ENCODE peak calls at places on chromosome X, in seven cellular contexts. One of them, this sample, is unnamed.

GRCh38 chrX:110733166-110733565 is 62.5 kb downstream of the CHRDL1 start:
- DNase-seq in retina: no peak
- DNase-seq in ovary: no peak
- DNase-seq in astrocyte of the hippocampus: no peak
- DNase-seq in cerebellar cortex: no peak
- DNase-seq in SJCRH30: no peak
- DNase-seq in stimulated activated naive CD4-positive, alpha-beta T cell: no peak
- DNase-seq in this sample: peak; percentile 3

GRCh38 chrX:18674417-18674787 is 2.5 kb upstream of the RS1 start:
- DNase-seq in ovary: peak; percentile 39
- DNase-seq in SJCRH30: peak; percentile 42
- DNase-seq in stimulated activated naive CD4-positive, alpha-beta T cell: no peak
- DNase-seq in retina: no peak
- DNase-seq in cerebellar cortex: no peak
- DNase-seq in astrocyte of the hippocampus: peak; percentile 18
- DNase-seq in this sample: no peak

GRCh38 chrX:9612146-9612505 is 147.3 kb downstream of the TBL1X start:
- DNase-seq in ovary: no peak
- DNase-seq in cerebellar cortex: peak; percentile 40
- DNase-seq in astrocyte of the hippocampus: no peak
- DNase-seq in stimulated activated naive CD4-positive, alpha-beta T cell: no peak
- DNase-seq in SJCRH30: peak; percentile 30
- DNase-seq in retina: no peak
- DNase-seq in this sample: no peak

GRCh38 chrX:117335209-117335608 is 781.4 kb downstream of the KLHL13 start:
- DNase-seq in cerebellar cortex: no peak
- DNase-seq in SJCRH30: no peak
- DNase-seq in stimulated activated naive CD4-positive, alpha-beta T cell: no peak
- DNase-seq in astrocyte of the hippocampus: no peak
- DNase-seq in retina: no peak
- DNase-seq in ovary: no peak
- DNase-seq in this sample: no peak

GRCh38 chrX:11724122-11725017 is 33.7 kb upstream of the MSL3 start:
- DNase-seq in SJCRH30: peak; percentile 21
- DNase-seq in stimulated activated naive CD4-positive, alpha-beta T cell: no peak
- DNase-seq in astrocyte of the hippocampus: peak; percentile 48
- DNase-seq in cerebellar cortex: peak; percentile 11
- DNase-seq in ovary: no peak
- DNase-seq in retina: peak; percentile 21
- DNase-seq in this sample: peak; percentile 49

GRCh38 chrX:103666202-103667107 is 20.0 kb downstream of the MORF4L2 start:
- DNase-seq in retina: no peak
- DNase-seq in astrocyte of the hippocampus: no peak
- DNase-seq in SJCRH30: no peak
- DNase-seq in stimulated activated naive CD4-positive, alpha-beta T cell: no peak
- DNase-seq in cerebellar cortex: no peak
- DNase-seq in ovary: no peak
- DNase-seq in this sample: no peak

GRCh38 chrX:71640002-71640401 is 21.7 kb upstream of the CXCR3 start:
- DNase-seq in cerebellar cortex: no peak
- DNase-seq in stimulated activated naive CD4-positive, alpha-beta T cell: no peak
- DNase-seq in retina: no peak
- DNase-seq in astrocyte of the hippocampus: no peak
- DNase-seq in SJCRH30: no peak
- DNase-seq in ovary: no peak
- DNase-seq in this sample: no peak

GRCh38 chrX:123964155-123964554 is 2.6 kb downstream of the STAG2 start:
- DNase-seq in astrocyte of the hippocampus: peak; percentile 16
- DNase-seq in SJCRH30: no peak
- DNase-seq in cerebellar cortex: no peak
- DNase-seq in retina: no peak
- DNase-seq in ovary: no peak
- DNase-seq in stimulated activated naive CD4-positive, alpha-beta T cell: no peak
- DNase-seq in this sample: no peak

GRCh38 chrX:7120578-7121219 is 26.8 kb upstream of the STS start:
- DNase-seq in ovary: no peak
- DNase-seq in stimulated activated naive CD4-positive, alpha-beta T cell: no peak
- DNase-seq in retina: no peak
- DNase-seq in SJCRH30: no peak
- DNase-seq in astrocyte of the hippocampus: peak; percentile 39
- DNase-seq in cerebellar cortex: no peak
- DNase-seq in this sample: no peak

GRCh38 chrX:40772290-40772689 is 36.9 kb upstream of the MED14 start:
- DNase-seq in SJCRH30: no peak
- DNase-seq in cerebellar cortex: no peak
- DNase-seq in ovary: no peak
- DNase-seq in stimulated activated naive CD4-positive, alpha-beta T cell: no peak
- DNase-seq in astrocyte of the hippocampus: peak; percentile 17
- DNase-seq in retina: no peak
- DNase-seq in this sample: no peak

GRCh38 chrX:40173662-40174593 is 76.2 kb upstream of the BCOR start:
- DNase-seq in stimulated activated naive CD4-positive, alpha-beta T cell: no peak
- DNase-seq in astrocyte of the hippocampus: peak; percentile 52
- DNase-seq in ovary: peak; percentile 65
- DNase-seq in cerebellar cortex: peak; percentile 42
- DNase-seq in SJCRH30: peak; percentile 50
- DNase-seq in retina: peak; percentile 64
- DNase-seq in this sample: no peak

GRCh38 chrX:19535481-19535880 is 20.2 kb upstream of the MAP3K15 start:
- DNase-seq in astrocyte of the hippocampus: no peak
- DNase-seq in retina: no peak
- DNase-seq in stimulated activated naive CD4-positive, alpha-beta T cell: no peak
- DNase-seq in cerebellar cortex: no peak
- DNase-seq in ovary: no peak
- DNase-seq in SJCRH30: peak; percentile 36
- DNase-seq in this sample: peak; percentile 33

GRCh38 chrX:102651968-102652744 is 873 bp downstream of the GPRASP1 start:
- DNase-seq in cerebellar cortex: peak; percentile 75
- DNase-seq in SJCRH30: no peak
- DNase-seq in ovary: peak; percentile 71
- DNase-seq in retina: peak; percentile 57
- DNase-seq in stimulated activated naive CD4-positive, alpha-beta T cell: peak; percentile 73
- DNase-seq in astrocyte of the hippocampus: peak; percentile 30
- DNase-seq in this sample: no peak

GRCh38 chrX:154804564-154804956 is 725 bp downstream of the MPP1 start:
- DNase-seq in cerebellar cortex: peak; percentile 1
- DNase-seq in stimulated activated naive CD4-positive, alpha-beta T cell: no peak
- DNase-seq in SJCRH30: no peak
- DNase-seq in astrocyte of the hippocampus: no peak
- DNase-seq in retina: no peak
- DNase-seq in ovary: no peak
- DNase-seq in this sample: no peak

GRCh38 chrX:110852180-110852579 is 56.6 kb upstream of the CHRDL1 start:
- DNase-seq in ovary: no peak
- DNase-seq in stimulated activated naive CD4-positive, alpha-beta T cell: no peak
- DNase-seq in SJCRH30: peak; percentile 9
- DNase-seq in retina: peak; percentile 35
- DNase-seq in cerebellar cortex: no peak
- DNase-seq in astrocyte of the hippocampus: peak; percentile 26
- DNase-seq in this sample: peak; percentile 18

GRCh38 chrX:18102006-18102405 is 118.7 kb downstream of the BEND2 start:
- DNase-seq in retina: no peak
- DNase-seq in stimulated activated naive CD4-positive, alpha-beta T cell: no peak
- DNase-seq in cerebellar cortex: no peak
- DNase-seq in astrocyte of the hippocampus: no peak
- DNase-seq in SJCRH30: no peak
- DNase-seq in ovary: no peak
- DNase-seq in this sample: no peak

GRCh38 chrX:132219343-132219768 is at the start of gene RAP2C:
- DNase-seq in retina: peak; percentile 64
- DNase-seq in SJCRH30: peak; percentile 66
- DNase-seq in ovary: peak; percentile 46
- DNase-seq in cerebellar cortex: peak; percentile 68
- DNase-seq in stimulated activated naive CD4-positive, alpha-beta T cell: no peak
- DNase-seq in astrocyte of the hippocampus: peak; percentile 71
- DNase-seq in this sample: peak; percentile 74

GRCh38 chrX:132565273-132565672 is 76.4 kb upstream of the MBNL3 start:
- DNase-seq in cerebellar cortex: no peak
- DNase-seq in retina: no peak
- DNase-seq in ovary: no peak
- DNase-seq in astrocyte of the hippocampus: no peak
- DNase-seq in stimulated activated naive CD4-positive, alpha-beta T cell: no peak
- DNase-seq in SJCRH30: no peak
- DNase-seq in this sample: no peak

GRCh38 chrX:19956923-19957322 is 33.9 kb downstream of the BCLAF3 start:
- DNase-seq in astrocyte of the hippocampus: peak; percentile 77
- DNase-seq in stimulated activated naive CD4-positive, alpha-beta T cell: no peak
- DNase-seq in SJCRH30: no peak
- DNase-seq in cerebellar cortex: no peak
- DNase-seq in retina: no peak
- DNase-seq in ovary: no peak
- DNase-seq in this sample: no peak

This sample was measured in COLO829.